ENCODE peak calls at places on chromosomes 11 and 22, in seven cellular contexts. E, N, I, H, L, S and A are unnamed samples.

GRCh38 chr22:48756146-48757111 is 1071.2 kb downstream of the BRD1 start:
- DNase-seq in L (no peak), N (no peak), S (no peak), I (no peak), E (no peak), H (no peak), A (no peak)

GRCh38 chr11:85628771-85629341 is 463 bp downstream of the TMEM126B start:
- DNase-seq in L (peak), N (peak), E (no peak), H (no peak), S (no peak), I (no peak), A (no peak)

GRCh38 chr11:104618949-104619348 is 279.3 kb downstream of the CASP12 start:
- DNase-seq in N (no peak), I (no peak), L (no peak), S (no peak), H (no peak), E (no peak), A (no peak)

GRCh38 chr11:114075891-114076441 is 16.5 kb downstream of the ZBTB16 start:
- DNase-seq in L (peak), I (peak), S (peak), N (peak), E (peak), H (peak), A (peak)

GRCh38 chr11:74749127-74749964 is 697 bp downstream of the RNF169 start:
- DNase-seq in E (peak), I (no peak), H (peak), N (peak), S (peak), L (peak), A (peak)

GRCh38 chr11:106249857-106250256 is 172.4 kb downstream of the AASDHPPT start:
- DNase-seq in L (no peak), N (no peak), I (no peak), E (no peak), H (peak), S (no peak), A (peak)

GRCh38 chr11:68461284-68461861 is 821 bp downstream of the PPP6R3 start:
- DNase-seq in H (no peak), L (peak), S (no peak), N (peak), E (no peak), I (no peak), A (peak)

GRCh38 chr11:76810151-76810853 is 27.1 kb downstream of the TSKU start:
- DNase-seq in I (no peak), S (no peak), L (no peak), E (no peak), N (no peak), H (peak), A (peak)

GRCh38 chr11:124758355-124759267 is 3.5 kb downstream of the ESAM start:
- DNase-seq in L (peak), S (peak), E (peak), I (no peak), H (peak), N (peak), A (peak)

GRCh38 chr22:24184057-24184798 is 2.9 kb downstream of the SUSD2 start:
- DNase-seq in N (no peak), S (no peak), H (no peak), L (no peak), I (no peak), E (no peak), A (no peak)

GRCh38 chr11:103170865-103171264 is 61.6 kb downstream of the DYNC2H1 start:
- DNase-seq in S (no peak), H (no peak), E (no peak), I (no peak), N (peak), L (no peak), A (no peak)
- H2BK5ac ChIP-seq in S (no peak), H (no peak), E (no peak), I (no peak), N (no peak), L (no peak), A (no peak)

GRCh38 chr11:87307101-87307500 is 269.4 kb downstream of the TMEM135 start:
- DNase-seq in S (no peak), I (no peak), E (no peak), L (no peak), N (no peak), H (no peak), A (no peak)

GRCh38 chr11:87300640-87301381 is 263.1 kb downstream of the TMEM135 start:
- DNase-seq in S (no peak), N (peak), L (no peak), H (no peak), I (no peak), E (no peak), A (peak)

GRCh38 chr11:87301785-87302540 is 264.2 kb downstream of the TMEM135 start:
- DNase-seq in S (no peak), H (no peak), L (no peak), I (no peak), N (peak), E (no peak), A (no peak)

GRCh38 chr11:87304350-87304749 is 266.6 kb downstream of the TMEM135 start:
- DNase-seq in L (peak), E (no peak), H (no peak), N (no peak), S (no peak), I (no peak), A (no peak)

GRCh38 chr11:87306260-87306861 is 268.6 kb downstream of the TMEM135 start:
- DNase-seq in L (no peak), I (no peak), H (no peak), E (no peak), N (no peak), S (no peak), A (no peak)
- H2BK5ac ChIP-seq in L (no peak), I (no peak), H (no peak), E (no peak), N (no peak), S (no peak), A (no peak)

DNA sequence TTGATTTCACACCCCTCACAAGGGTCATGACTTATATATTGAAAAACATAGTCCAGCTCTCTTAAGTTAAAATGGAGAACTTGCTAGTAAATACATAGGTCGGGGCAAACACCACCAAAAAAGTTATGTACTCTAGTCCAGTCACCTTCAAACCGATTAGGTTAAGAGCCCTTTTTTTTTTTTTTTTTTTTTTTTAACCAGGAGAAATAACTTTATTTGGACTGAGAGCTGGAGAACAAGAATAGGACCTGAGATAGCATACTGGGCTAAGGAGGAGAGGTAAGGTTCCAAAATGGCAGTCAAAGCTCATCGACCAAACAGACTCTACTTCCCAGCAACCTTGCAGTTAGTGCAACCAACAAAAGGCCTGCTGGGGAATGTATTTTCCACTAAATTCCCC is 3.9 kb downstream of the TMEM41B start:
- DNase-seq in S (no peak), L (no peak), E (no peak), I (no peak), H (no peak), N (no peak), A (no peak)
- H2BK5ac ChIP-seq in S (no peak), L (no peak), E (no peak), I (no peak), H (no peak), N (no peak), A (no peak)

GRCh38 chr11:134532176-134532920 is 120.3 kb upstream of the B3GAT1 start:
- DNase-seq in I (no peak), H (no peak), E (peak), L (no peak), S (peak), N (no peak), A (no peak)

GRCh38 chr11:134531331-134532135 is 119.5 kb upstream of the B3GAT1 start:
- DNase-seq in L (no peak), I (no peak), E (peak), N (no peak), S (peak), H (no peak), A (no peak)

GRCh38 chr11:134533511-134533910 is 121.5 kb upstream of the B3GAT1 start:
- DNase-seq in H (no peak), E (peak), L (no peak), N (no peak), S (no peak), I (no peak), A (no peak)

GRCh38 chr11:134530826-134531225 is 118.8 kb upstream of the B3GAT1 start:
- DNase-seq in N (no peak), H (no peak), L (no peak), S (peak), I (no peak), E (peak), A (no peak)

GRCh38 chr11:134532921-134533421 is 120.9 kb upstream of the B3GAT1 start:
- DNase-seq in N (no peak), S (peak), E (peak), H (no peak), L (no peak), I (no peak), A (no peak)
- H2BK5ac ChIP-seq in N (no peak), S (no peak), E (no peak), H (no peak), L (no peak), I (peak), A (no peak)

DNA sequence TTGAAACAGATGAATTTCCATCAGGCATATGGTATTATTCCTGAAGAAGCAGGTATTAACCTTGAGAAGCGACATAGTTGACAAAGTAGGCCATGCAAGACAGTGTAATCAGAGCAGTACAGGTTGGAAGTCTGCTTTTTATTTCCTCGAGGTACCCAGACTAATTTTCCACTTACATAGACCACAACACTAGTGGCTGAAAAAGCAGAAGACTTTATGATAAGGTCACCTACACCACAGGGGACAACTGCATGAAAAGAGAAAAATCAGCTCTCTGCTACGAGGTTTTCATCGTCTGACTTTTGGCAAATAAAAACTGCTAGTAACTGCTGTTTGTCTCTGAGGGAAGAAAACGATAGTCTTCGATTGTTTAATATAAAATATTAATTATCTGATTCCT is 77.5 kb downstream of the CNTN5 start:
- DNase-seq in N (no peak), E (no peak), H (no peak), I (no peak), L (no peak), S (no peak), A (no peak)
- H2BK5ac ChIP-seq in N (no peak), E (no peak), H (no peak), I (no peak), L (no peak), S (no peak), A (no peak)